ENCODE peak calls at places on chromosomes 2 and 18, in five cellular contexts. One of them, this sample, is unnamed. For H3K9me3, the result is how much of the 10 kb centered on the place peaks cover.

GRCh38 chr2:5913729-5914390 is 221.7 kb downstream of the SOX11 start:
- DNase-seq in CD8-positive, alpha-beta memory T cell: no peak
- DNase-seq in RWPE2: no peak
- DNase-seq in esophagus squamous epithelium: no peak
- DNase-seq in heart left ventricle: no peak
- DNase-seq in this sample: no peak

GRCh38 chr18:48815581-48816324 is 135.0 kb downstream of the SMAD7 start:
- DNase-seq in CD8-positive, alpha-beta memory T cell: no peak
- DNase-seq in RWPE2: peak
- DNase-seq in esophagus squamous epithelium: no peak
- DNase-seq in heart left ventricle: peak
- DNase-seq in this sample: no peak

GRCh38 chr2:27003003-27003402 is 29.8 kb upstream of the TMEM214 start:
- DNase-seq in CD8-positive, alpha-beta memory T cell: no peak
- DNase-seq in RWPE2: no peak
- DNase-seq in esophagus squamous epithelium: no peak
- DNase-seq in heart left ventricle: no peak
- DNase-seq in this sample: no peak

GRCh38 chr2:101303688-101304087 is 4.8 kb downstream of the RNF149 start:
- DNase-seq in CD8-positive, alpha-beta memory T cell: no peak
- DNase-seq in RWPE2: no peak
- DNase-seq in esophagus squamous epithelium: no peak
- DNase-seq in heart left ventricle: no peak
- DNase-seq in this sample: no peak

GRCh38 chr2:182962641-182963040 is 75.6 kb downstream of the NCKAP1 start:
- DNase-seq in CD8-positive, alpha-beta memory T cell: no peak
- DNase-seq in RWPE2: no peak
- DNase-seq in esophagus squamous epithelium: no peak
- DNase-seq in heart left ventricle: no peak
- DNase-seq in this sample: no peak

GRCh38 chr2:104361414-104361813 is 492.5 kb upstream of the POU3F3 start:
- DNase-seq in CD8-positive, alpha-beta memory T cell: no peak
- DNase-seq in RWPE2: no peak
- DNase-seq in esophagus squamous epithelium: no peak
- DNase-seq in heart left ventricle: no peak
- DNase-seq in this sample: no peak

GRCh38 chr2:196961889-196962288 is 35.4 kb upstream of the PGAP1 start:
- DNase-seq in CD8-positive, alpha-beta memory T cell: no peak
- DNase-seq in RWPE2: no peak
- DNase-seq in esophagus squamous epithelium: no peak
- DNase-seq in heart left ventricle: no peak
- DNase-seq in this sample: no peak

GRCh38 chr2:214261683-214262082 is 149.2 kb upstream of the VWC2L start:
- DNase-seq in CD8-positive, alpha-beta memory T cell: no peak
- DNase-seq in RWPE2: no peak
- DNase-seq in esophagus squamous epithelium: no peak
- DNase-seq in heart left ventricle: no peak
- DNase-seq in this sample: no peak

GRCh38 chr18:54416459-54416858 is 58.8 kb downstream of the C18orf54 start:
- DNase-seq in CD8-positive, alpha-beta memory T cell: no peak
- DNase-seq in RWPE2: no peak
- DNase-seq in esophagus squamous epithelium: no peak
- DNase-seq in heart left ventricle: no peak
- DNase-seq in this sample: no peak

GRCh38 chr18:21481739-21482138 is 118.8 kb downstream of the ESCO1 start:
- DNase-seq in CD8-positive, alpha-beta memory T cell: no peak
- DNase-seq in RWPE2: no peak
- DNase-seq in esophagus squamous epithelium: no peak
- DNase-seq in heart left ventricle: no peak
- DNase-seq in this sample: no peak

GRCh38 chr2:207632575-207633492 is 7.6 kb upstream of the METTL21A start:
- DNase-seq in CD8-positive, alpha-beta memory T cell: no peak
- DNase-seq in RWPE2: no peak
- DNase-seq in esophagus squamous epithelium: no peak
- DNase-seq in heart left ventricle: no peak
- DNase-seq in this sample: no peak

GRCh38 chr2:3179208-3179607 is 198.4 kb downstream of the EIPR1 start:
- DNase-seq in CD8-positive, alpha-beta memory T cell: no peak
- DNase-seq in RWPE2: no peak
- DNase-seq in esophagus squamous epithelium: no peak
- DNase-seq in heart left ventricle: no peak
- DNase-seq in this sample: no peak

GRCh38 chr2:86786001-86786536 is 4.6 kb downstream of the CD8A start:
- DNase-seq in CD8-positive, alpha-beta memory T cell: peak
- DNase-seq in RWPE2: no peak
- DNase-seq in esophagus squamous epithelium: no peak
- DNase-seq in heart left ventricle: no peak
- DNase-seq in this sample: no peak

GRCh38 chr2:220969348-220969747 is 602.8 kb downstream of the EPHA4 start:
- DNase-seq in CD8-positive, alpha-beta memory T cell: no peak
- DNase-seq in RWPE2: no peak
- DNase-seq in esophagus squamous epithelium: no peak
- DNase-seq in heart left ventricle: no peak
- DNase-seq in this sample: no peak

GRCh38 chr2:42974303-42974696 is 181.9 kb upstream of the HAAO start:
- DNase-seq in CD8-positive, alpha-beta memory T cell: no peak
- DNase-seq in RWPE2: no peak
- DNase-seq in esophagus squamous epithelium: no peak
- DNase-seq in heart left ventricle: no peak
- DNase-seq in this sample: no peak

GRCh38 chr2:201837824-201838340 is 31.5 kb downstream of the CDK15 start:
- DNase-seq in CD8-positive, alpha-beta memory T cell: no peak
- DNase-seq in RWPE2: no peak
- DNase-seq in esophagus squamous epithelium: no peak
- DNase-seq in heart left ventricle: no peak
- DNase-seq in this sample: no peak

GRCh38 chr2:155546715-155547555 is 785.6 kb downstream of the NR4A2 start:
- DNase-seq in CD8-positive, alpha-beta memory T cell: no peak
- DNase-seq in RWPE2: no peak
- DNase-seq in esophagus squamous epithelium: no peak
- DNase-seq in heart left ventricle: no peak
- DNase-seq in this sample: no peak

GRCh38 chr2:102841107-102841840 is 79.4 kb downstream of the TMEM182 start:
- DNase-seq in CD8-positive, alpha-beta memory T cell: no peak
- DNase-seq in RWPE2: no peak
- DNase-seq in esophagus squamous epithelium: no peak
- DNase-seq in heart left ventricle: peak
- DNase-seq in this sample: no peak

DNA sequence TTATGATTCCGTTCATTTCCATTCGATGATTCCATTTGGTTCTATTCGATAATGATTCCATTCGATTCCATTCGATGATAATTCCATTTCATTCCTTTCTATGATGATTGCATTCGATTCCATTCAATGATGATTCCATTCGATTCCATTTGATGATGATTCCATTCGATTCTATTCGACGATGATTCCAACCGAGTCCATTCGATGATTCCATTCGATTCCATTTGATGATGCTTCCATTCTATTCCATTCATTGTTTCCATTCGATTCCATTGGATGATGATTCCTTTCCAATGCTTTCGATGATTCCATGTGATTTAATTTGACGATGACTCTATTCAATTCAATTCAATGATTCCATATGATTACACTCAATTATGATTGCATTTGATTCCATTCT is 1093.5 kb downstream of the RPIA start:
- DNase-seq in CD8-positive, alpha-beta memory T cell: no peak
- DNase-seq in RWPE2: no peak
- DNase-seq in esophagus squamous epithelium: no peak
- DNase-seq in heart left ventricle: no peak
- DNase-seq in this sample: no peak
- H3K9me3 ChIP-seq in CD8-positive, alpha-beta memory T cell: under half
- H3K9me3 ChIP-seq in RWPE2: under half
- H3K9me3 ChIP-seq in esophagus squamous epithelium: under half
- H3K9me3 ChIP-seq in heart left ventricle: under half
- H3K9me3 ChIP-seq in this sample: under half

GRCh38 chr2:95277246-95277906 is 3.1 kb downstream of the PROM2 start:
- DNase-seq in CD8-positive, alpha-beta memory T cell: no peak
- DNase-seq in RWPE2: peak
- DNase-seq in esophagus squamous epithelium: no peak
- DNase-seq in heart left ventricle: no peak
- DNase-seq in this sample: no peak

GRCh38 chr2:95279435-95280035 is 5.3 kb downstream of the PROM2 start:
- DNase-seq in CD8-positive, alpha-beta memory T cell: no peak
- DNase-seq in RWPE2: peak
- DNase-seq in esophagus squamous epithelium: no peak
- DNase-seq in heart left ventricle: no peak
- DNase-seq in this sample: no peak

GRCh38 chr2:95278051-95278471 is 3.8 kb downstream of the PROM2 start:
- DNase-seq in CD8-positive, alpha-beta memory T cell: no peak
- DNase-seq in RWPE2: peak
- DNase-seq in esophagus squamous epithelium: no peak
- DNase-seq in heart left ventricle: no peak
- DNase-seq in this sample: no peak

GRCh38 chr2:95276888-95277245 is 2.6 kb downstream of the PROM2 start:
- DNase-seq in CD8-positive, alpha-beta memory T cell: no peak
- DNase-seq in RWPE2: no peak
- DNase-seq in esophagus squamous epithelium: no peak
- DNase-seq in heart left ventricle: no peak
- DNase-seq in this sample: no peak

DNA sequence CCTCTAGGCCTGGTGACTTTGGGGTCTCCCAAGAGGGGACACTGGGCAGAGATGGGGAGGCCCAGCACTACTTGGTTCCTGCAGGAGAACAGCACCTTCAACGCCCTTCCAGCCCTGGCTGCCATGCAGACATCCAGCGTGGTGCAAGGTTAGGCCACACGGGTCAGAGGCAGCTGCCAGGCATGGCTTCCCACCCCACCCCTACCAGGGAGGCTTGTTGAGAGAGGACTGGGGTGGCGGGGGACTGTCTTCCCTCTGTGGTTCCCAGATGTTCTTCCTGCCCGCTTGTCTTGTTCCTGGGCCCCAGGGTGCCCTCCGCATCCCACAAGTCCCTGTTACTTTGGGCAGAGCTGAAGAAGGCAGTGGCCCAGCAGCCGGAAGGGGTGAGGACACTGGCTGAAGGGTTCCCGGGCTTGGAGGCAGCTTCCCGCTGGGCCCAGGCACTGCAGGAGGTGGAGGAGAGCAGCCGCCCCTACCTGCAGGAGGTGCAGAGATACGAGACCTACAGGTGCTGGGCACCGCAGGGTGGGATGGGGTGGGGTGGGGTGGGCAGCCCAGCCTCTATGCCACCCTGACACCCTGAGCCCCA is 4.5 kb downstream of the PROM2 start:
- DNase-seq in CD8-positive, alpha-beta memory T cell: no peak
- DNase-seq in RWPE2: peak
- DNase-seq in esophagus squamous epithelium: no peak
- DNase-seq in heart left ventricle: no peak
- DNase-seq in this sample: no peak
- H3K9me3 ChIP-seq in CD8-positive, alpha-beta memory T cell: under half
- H3K9me3 ChIP-seq in RWPE2: under half
- H3K9me3 ChIP-seq in esophagus squamous epithelium: under half
- H3K9me3 ChIP-seq in heart left ventricle: under half
- H3K9me3 ChIP-seq in this sample: under half

GRCh38 chr2:143241403-143242088 is 112.3 kb downstream of the ARHGAP15 start:
- DNase-seq in CD8-positive, alpha-beta memory T cell: no peak
- DNase-seq in RWPE2: no peak
- DNase-seq in esophagus squamous epithelium: no peak
- DNase-seq in heart left ventricle: no peak
- DNase-seq in this sample: no peak
- H3K9me3 ChIP-seq in CD8-positive, alpha-beta memory T cell: under half
- H3K9me3 ChIP-seq in RWPE2: under half
- H3K9me3 ChIP-seq in esophagus squamous epithelium: under half
- H3K9me3 ChIP-seq in heart left ventricle: under half
- H3K9me3 ChIP-seq in this sample: under half

GRCh38 chr18:78507217-78507616 is 472.4 kb upstream of the SALL3 start:
- DNase-seq in CD8-positive, alpha-beta memory T cell: no peak
- DNase-seq in RWPE2: no peak
- DNase-seq in esophagus squamous epithelium: no peak
- DNase-seq in heart left ventricle: no peak
- DNase-seq in this sample: no peak
- H3K9me3 ChIP-seq in CD8-positive, alpha-beta memory T cell: under half
- H3K9me3 ChIP-seq in RWPE2: under half
- H3K9me3 ChIP-seq in esophagus squamous epithelium: under half
- H3K9me3 ChIP-seq in heart left ventricle: under half
- H3K9me3 ChIP-seq in this sample: under half